ENCODE peak calls at places on chromosomes 12 and 14, in nine cellular contexts. E is ovary, M is IMR-90, V is Peyer's patch, F is uterus, O is breast epithelium, C is heart left ventricle, J is upper lobe of left lung, S is K562. Q is an unnamed sample.

GRCh38 chr12:96193725-96194571 is at the start of gene ELK3:
- DNase-seq in E (peak), F (peak), M (peak), C (peak), V (peak), S (peak), J (peak), O (peak), Q (peak)

GRCh38 chr12:102740157-102741032 is 176.6 kb downstream of the PAH start:
- DNase-seq in M (peak), O (no peak), F (no peak), V (no peak), E (no peak), S (no peak), J (no peak), C (no peak), Q (no peak)

GRCh38 chr14:94574336-94574735 is 6.9 kb upstream of the SERPINA5 start:
- DNase-seq in V (no peak), S (no peak), C (no peak), O (no peak), M (no peak), F (no peak), J (no peak), E (no peak), Q (no peak)

GRCh38 chr14:54474232-54474793 is 14.5 kb downstream of the GMFB start:
- DNase-seq in E (no peak), J (no peak), M (peak), V (no peak), S (no peak), C (no peak), O (no peak), F (no peak), Q (no peak)

GRCh38 chr14:102644523-102644922 is 52.1 kb downstream of the RCOR1 start:
- DNase-seq in S (no peak), C (no peak), M (no peak), O (no peak), J (no peak), E (no peak), V (no peak), F (no peak), Q (no peak)

GRCh38 chr14:75025082-75025481 is 22.4 kb downstream of the EIF2B2 start:
- DNase-seq in M (peak), O (no peak), F (no peak), E (no peak), J (peak), C (no peak), V (peak), S (no peak), Q (no peak)

GRCh38 chr14:65847065-65847847 is 434.7 kb downstream of the FUT8 start:
- DNase-seq in O (no peak), C (no peak), F (no peak), M (no peak), E (no peak), S (no peak), V (peak), J (no peak), Q (peak)

GRCh38 chr14:74763803-74764531 is 851 bp downstream of the YLPM1 start:
- DNase-seq in S (no peak), F (peak), O (no peak), C (no peak), M (peak), E (peak), V (no peak), J (peak), Q (peak)

GRCh38 chr12:14664434-14665023 is 31.9 kb downstream of the GUCY2C start:
- DNase-seq in E (no peak), V (peak), S (peak), O (no peak), F (no peak), M (peak), C (no peak), J (no peak), Q (peak)

GRCh38 chr14:104561124-104561531 is 18.4 kb upstream of the C14orf180 start:
- DNase-seq in S (no peak), E (no peak), C (peak), O (no peak), J (no peak), F (no peak), V (no peak), M (no peak), Q (no peak)

GRCh38 chr12:16323638-16324037 is 23.8 kb upstream of the MGST1 start:
- DNase-seq in M (no peak), V (no peak), F (no peak), O (no peak), S (no peak), J (no peak), E (no peak), C (no peak), Q (no peak)

GRCh38 chr12:117857632-117858274 is 111.0 kb downstream of the KSR2 start:
- DNase-seq in V (peak), C (no peak), M (peak), S (peak), O (no peak), J (peak), E (no peak), F (no peak), Q (peak)
- TF ChIP-seq CTCF in V (peak), C (peak), M (peak), S (peak), O (peak), J (no peak), E (no peak), F (no peak), Q (peak)

GRCh38 chr12:56129210-56129691 is 1.2 kb downstream of the ESYT1 start:
- DNase-seq in O (peak), E (peak), C (peak), S (peak), F (peak), V (peak), M (peak), J (peak), Q (peak)
- TF ChIP-seq POLR2A in O (no peak), E (peak), C (no peak), S (peak), F (peak), V (peak), M (no peak), J (peak), Q (no peak)

GRCh38 chr12:12384601-12385321 is 27.9 kb downstream of the BORCS5 start:
- DNase-seq in E (no peak), F (no peak), C (no peak), V (no peak), J (peak), M (no peak), S (peak), O (no peak), Q (no peak)
- H3K27ac ChIP-seq in E (no peak), F (no peak), C (no peak), V (peak), J (no peak), M (no peak), S (no peak), O (no peak), Q (no peak)

GRCh38 chr12:115811066-115811465 is 466.4 kb downstream of the MED13L start:
- DNase-seq in E (no peak), V (no peak), C (no peak), M (no peak), J (no peak), F (no peak), S (no peak), O (no peak), Q (no peak)
- TF ChIP-seq CTCF in E (no peak), V (no peak), C (no peak), M (no peak), J (no peak), F (no peak), S (no peak), O (no peak), Q (no peak)

GRCh38 chr12:1593232-1594044 is 943 bp downstream of the FBXL14 start:
- DNase-seq in F (peak), V (peak), M (no peak), S (no peak), E (peak), C (peak), J (peak), O (no peak), Q (peak)

GRCh38 chr12:1594045-1594294 is 411 bp downstream of the FBXL14 start:
- DNase-seq in O (no peak), F (no peak), M (no peak), V (peak), C (peak), E (peak), J (peak), S (no peak), Q (peak)

GRCh38 chr12:1591543-1591942 is 2.8 kb downstream of the FBXL14 start:
- DNase-seq in C (no peak), O (no peak), F (no peak), S (no peak), V (no peak), E (no peak), M (peak), J (no peak), Q (no peak)

GRCh38 chr12:1591029-1591428 is 3.4 kb downstream of the FBXL14 start:
- DNase-seq in C (no peak), E (no peak), M (no peak), J (no peak), S (no peak), F (no peak), V (peak), O (no peak), Q (no peak)

GRCh38 chr12:1592444-1593231 is 1.7 kb downstream of the FBXL14 start:
- DNase-seq in J (peak), M (peak), E (no peak), S (peak), O (no peak), V (peak), F (no peak), C (no peak), Q (no peak)
- TF ChIP-seq POLR2A in J (no peak), M (no peak), E (no peak), S (no peak), O (no peak), V (no peak), F (no peak), C (no peak), Q (no peak)

DNA sequence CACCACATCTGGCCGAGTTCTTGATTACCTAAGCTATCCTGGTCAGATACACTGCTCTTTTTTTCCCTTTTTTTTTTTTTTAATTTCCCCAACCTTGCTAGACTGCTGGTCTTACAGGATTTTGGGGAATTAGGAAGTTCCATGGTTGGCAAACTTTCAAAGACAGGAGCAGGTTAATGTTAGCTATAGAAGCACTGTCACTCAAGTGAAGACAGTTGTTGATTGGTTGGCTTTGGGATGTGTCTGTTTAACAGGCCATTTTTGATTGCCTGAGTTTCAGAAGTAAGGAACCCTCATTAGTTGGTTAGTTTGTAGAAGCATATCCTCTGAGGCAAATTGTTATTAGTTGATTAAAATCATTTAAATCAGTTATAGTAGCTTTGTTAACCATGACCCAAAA is 36.8 kb downstream of the RAP1B start:
- DNase-seq in C (no peak), J (no peak), V (no peak), F (no peak), E (no peak), M (no peak), S (no peak), O (no peak), Q (no peak)
- H3K27ac ChIP-seq in C (no peak), J (peak), V (no peak), F (no peak), E (no peak), M (no peak), S (no peak), O (no peak), Q (no peak)

GRCh38 chr12:62769076-62769619 is 165.8 kb downstream of the PPM1H start:
- DNase-seq in F (no peak), O (no peak), V (no peak), J (no peak), E (no peak), S (no peak), M (no peak), C (no peak), Q (no peak)

GRCh38 chr12:62767506-62767905 is 167.4 kb downstream of the PPM1H start:
- DNase-seq in O (no peak), J (no peak), E (no peak), S (no peak), M (peak), V (no peak), C (no peak), F (no peak), Q (no peak)

GRCh38 chr12:62764251-62764650 is 170.7 kb downstream of the PPM1H start:
- DNase-seq in E (no peak), F (no peak), O (no peak), S (no peak), M (no peak), J (no peak), V (no peak), C (no peak), Q (no peak)

GRCh38 chr12:62767946-62768345 is 167.0 kb downstream of the PPM1H start:
- DNase-seq in J (no peak), M (no peak), F (no peak), E (no peak), V (no peak), O (no peak), C (no peak), S (no peak), Q (no peak)

GRCh38 chr12:62766516-62766915 is 168.4 kb downstream of the PPM1H start:
- DNase-seq in O (no peak), S (no peak), J (no peak), C (no peak), F (no peak), E (no peak), V (no peak), M (no peak), Q (no peak)
- TF ChIP-seq CTCF in O (no peak), S (no peak), J (no peak), C (no peak), F (no peak), E (no peak), V (no peak), M (no peak), Q (no peak)

DNA sequence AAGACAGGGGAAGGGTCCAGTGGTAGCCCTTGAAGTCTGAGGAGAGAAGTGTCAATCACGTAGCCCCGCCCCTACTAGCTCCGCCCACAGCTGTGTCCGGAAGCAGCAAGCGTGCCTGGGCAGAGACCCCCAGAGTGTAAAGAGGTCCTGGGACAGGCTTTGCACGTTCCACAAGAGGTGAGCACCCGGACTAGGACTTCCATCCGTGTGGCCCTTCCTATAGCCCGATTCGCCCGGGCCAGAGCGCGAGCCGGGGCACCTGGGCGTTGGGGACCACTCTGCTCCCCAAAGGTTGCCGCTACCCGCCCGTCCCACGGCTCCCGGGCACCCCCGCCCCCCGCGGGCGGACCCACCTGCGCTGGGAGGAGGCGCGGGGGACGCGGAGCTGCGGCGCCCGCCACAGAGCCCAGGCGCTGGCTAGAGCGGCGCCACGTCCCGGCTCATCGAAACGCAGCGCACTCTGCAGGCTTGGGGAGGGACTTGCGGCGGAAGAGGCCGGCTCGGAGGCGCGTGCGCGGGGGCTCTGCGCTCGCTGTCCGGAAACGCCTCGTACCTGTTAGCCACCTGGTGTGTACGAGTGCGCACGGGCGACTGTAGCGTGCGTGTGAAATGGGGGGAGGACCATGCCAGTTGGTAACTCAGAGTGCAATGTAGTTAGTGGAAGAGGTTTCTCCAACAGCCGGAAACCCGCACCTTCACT is at the start of gene RABGGTA:
- DNase-seq in E (peak), F (peak), V (peak), J (peak), C (peak), S (peak), M (peak), O (peak), Q (peak)
- TF ChIP-seq POLR2A in E (no peak), F (peak), V (peak), J (peak), C (no peak), S (peak), M (peak), O (peak), Q (peak)

DNA sequence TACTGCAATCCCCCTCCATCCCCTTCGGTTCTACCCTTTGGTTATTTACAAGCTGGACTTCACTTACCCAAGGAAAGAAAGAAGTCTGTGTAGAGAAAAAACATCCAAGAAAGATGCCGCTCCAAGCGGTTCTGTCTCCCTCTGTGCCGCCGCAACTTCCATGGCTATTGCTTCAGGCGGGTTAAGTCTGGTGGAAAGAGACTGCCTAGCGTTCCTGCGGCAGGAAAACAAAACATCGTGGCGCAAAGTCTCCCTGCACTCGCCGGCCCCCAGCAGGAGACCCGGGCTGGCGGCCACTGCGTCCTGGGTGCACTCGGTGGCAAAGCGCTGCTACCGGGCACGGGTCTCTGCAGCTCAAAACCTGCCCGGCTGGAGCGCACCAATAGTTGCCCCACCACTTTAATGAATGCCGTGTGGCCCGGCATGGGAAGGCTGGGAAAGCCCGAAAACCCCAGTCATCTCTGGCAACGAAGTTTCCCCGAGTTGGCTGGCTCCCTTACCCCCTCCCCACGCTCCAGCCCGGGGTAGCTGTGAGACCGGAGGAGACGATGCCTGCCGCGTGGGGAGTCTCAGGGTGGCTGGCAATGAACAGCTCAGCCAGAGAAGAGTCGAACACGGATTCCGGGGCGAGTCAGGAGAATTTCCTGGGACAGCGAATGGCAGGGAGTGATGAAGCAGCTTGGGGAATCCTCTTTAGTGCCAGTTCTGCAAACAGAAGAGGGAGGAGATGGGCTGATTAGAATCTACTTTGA is 3.5 kb upstream of the KCNK10 start:
- DNase-seq in J (no peak), O (no peak), E (no peak), C (no peak), S (no peak), F (no peak), V (no peak), M (no peak), Q (no peak)
- H3K27ac ChIP-seq in J (no peak), O (no peak), E (no peak), C (no peak), S (no peak), F (no peak), V (no peak), M (no peak), Q (no peak)

GRCh38 chr12:24853094-24853493 is 95.8 kb downstream of the BCAT1 start:
- DNase-seq in J (no peak), E (no peak), V (no peak), M (no peak), S (no peak), O (no peak), F (no peak), C (no peak), Q (no peak)

GRCh38 chr12:24851341-24851740 is 97.6 kb downstream of the BCAT1 start:
- DNase-seq in O (no peak), S (no peak), V (no peak), C (no peak), J (no peak), E (no peak), M (no peak), F (no peak), Q (no peak)

GRCh38 chr12:24851816-24852337 is 97.0 kb downstream of the BCAT1 start:
- DNase-seq in V (no peak), M (no peak), C (no peak), O (no peak), S (no peak), J (no peak), E (no peak), F (no peak), Q (no peak)

GRCh38 chr12:24853588-24853987 is 95.3 kb downstream of the BCAT1 start:
- DNase-seq in S (no peak), V (no peak), E (no peak), F (no peak), M (peak), J (no peak), C (no peak), O (no peak), Q (no peak)

DNA sequence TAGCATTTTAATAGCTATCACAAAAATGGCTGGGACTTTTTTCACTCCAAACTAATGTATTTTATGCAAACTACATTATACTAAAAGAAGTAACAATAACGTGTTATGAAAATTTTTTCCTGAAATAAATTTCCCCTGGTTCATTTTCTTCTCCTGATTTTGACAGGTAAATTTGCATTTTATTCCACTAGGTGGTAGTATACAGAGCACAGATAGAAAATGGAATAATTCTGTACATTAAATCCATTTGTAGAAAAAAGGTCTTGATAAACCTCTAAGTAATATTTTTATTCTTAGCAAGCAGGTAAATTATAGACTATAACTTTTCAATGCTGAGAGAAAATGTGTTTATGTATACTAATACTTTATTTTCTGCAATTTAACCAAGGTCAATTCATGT is 96.5 kb downstream of the BCAT1 start:
- DNase-seq in V (no peak), F (no peak), M (no peak), C (no peak), E (no peak), O (no peak), S (no peak), J (no peak), Q (no peak)
- TF ChIP-seq CTCF in V (no peak), F (peak), M (peak), C (no peak), E (no peak), O (peak), S (peak), J (no peak), Q (peak)